ENCODE peak calls at places on chromosome 19, in nine cellular contexts. C is CD8-positive, alpha-beta memory T cell; A is SJSA1; Y is coronary artery; T is ascending aorta; F is right cardiac atrium; E is A549; K is SK-N-SH; Z is sigmoid colon. J is an unnamed sample.
A peak's percentile ranks its signal among the peaks of the same experiment; 100 is the strongest.

GRCh38 chr19:55345818-55346724 is 6.4 kb downstream of the KMT5C start:
- DNase-seq in C (no peak), A (no peak), Y (no peak), T (no peak), F (peak; percentile 79), E (peak; percentile 72), K (peak; percentile 51), Z (no peak), J (no peak)

GRCh38 chr19:14383898-14384669 is 2.8 kb downstream of the ADGRE5 start:
- DNase-seq in C (no peak), A (peak; percentile 62), Y (no peak), T (no peak), F (peak; percentile 56), E (no peak), K (no peak), Z (peak; percentile 84), J (no peak)

GRCh38 chr19:10193666-10194499 is 870 bp downstream of the DNMT1 start:
- DNase-seq in C (peak; percentile 5), A (peak; percentile 90), Y (peak; percentile 80), T (peak; percentile 63), F (peak; percentile 4), E (peak; percentile 6), K (no peak), Z (no peak), J (no peak)

GRCh38 chr19:5587071-5587455 is 19.3 kb upstream of the TINCR start:
- DNase-seq in C (no peak), A (no peak), Y (no peak), T (no peak), F (no peak), E (no peak), K (peak; percentile 45), Z (no peak), J (no peak)

GRCh38 chr19:52138614-52139290 is 986 bp downstream of the ZNF616 start:
- DNase-seq in C (no peak), A (no peak), Y (no peak), T (no peak), F (no peak), E (no peak), K (peak; percentile 61), Z (no peak), J (no peak)

GRCh38 chr19:54481326-54481930 is 8.3 kb upstream of the CDC42EP5 start:
- DNase-seq in C (no peak), A (peak; percentile 32), Y (no peak), T (no peak), F (no peak), E (peak; percentile 67), K (peak; percentile 65), Z (no peak), J (no peak)

GRCh38 chr19:20197747-20198146 is 30.7 kb downstream of the ZNF486 start:
- DNase-seq in C (no peak), A (no peak), Y (no peak), T (no peak), F (no peak), E (no peak), K (no peak), Z (no peak), J (no peak)

GRCh38 chr19:15101479-15102082 is 5.6 kb upstream of the SYDE1 start:
- DNase-seq in C (peak; percentile 36), A (no peak), Y (no peak), T (no peak), F (no peak), E (peak; percentile 48), K (peak; percentile 54), Z (no peak), J (no peak)

GRCh38 chr19:52665529-52665928 is 27.4 kb upstream of the ZNF83 start:
- DNase-seq in C (no peak), A (peak; percentile 7), Y (no peak), T (no peak), F (no peak), E (no peak), K (no peak), Z (no peak), J (no peak)

GRCh38 chr19:3785464-3785937 is 680 bp downstream of the MATK start:
- DNase-seq in C (peak; percentile 30), A (no peak), Y (no peak), T (no peak), F (no peak), E (no peak), K (no peak), Z (no peak), J (no peak)

GRCh38 chr19:1118999-1119398 is 15.2 kb downstream of the GPX4 start:
- DNase-seq in C (no peak), A (no peak), Y (no peak), T (no peak), F (peak; percentile 63), E (no peak), K (no peak), Z (peak; percentile 65), J (no peak)

GRCh38 chr19:10863107-10863700 is 8.1 kb upstream of the CARM1 start:
- DNase-seq in C (no peak), A (peak; percentile 50), Y (no peak), T (peak; percentile 83), F (peak; percentile 55), E (no peak), K (no peak), Z (no peak), J (no peak)

DNA sequence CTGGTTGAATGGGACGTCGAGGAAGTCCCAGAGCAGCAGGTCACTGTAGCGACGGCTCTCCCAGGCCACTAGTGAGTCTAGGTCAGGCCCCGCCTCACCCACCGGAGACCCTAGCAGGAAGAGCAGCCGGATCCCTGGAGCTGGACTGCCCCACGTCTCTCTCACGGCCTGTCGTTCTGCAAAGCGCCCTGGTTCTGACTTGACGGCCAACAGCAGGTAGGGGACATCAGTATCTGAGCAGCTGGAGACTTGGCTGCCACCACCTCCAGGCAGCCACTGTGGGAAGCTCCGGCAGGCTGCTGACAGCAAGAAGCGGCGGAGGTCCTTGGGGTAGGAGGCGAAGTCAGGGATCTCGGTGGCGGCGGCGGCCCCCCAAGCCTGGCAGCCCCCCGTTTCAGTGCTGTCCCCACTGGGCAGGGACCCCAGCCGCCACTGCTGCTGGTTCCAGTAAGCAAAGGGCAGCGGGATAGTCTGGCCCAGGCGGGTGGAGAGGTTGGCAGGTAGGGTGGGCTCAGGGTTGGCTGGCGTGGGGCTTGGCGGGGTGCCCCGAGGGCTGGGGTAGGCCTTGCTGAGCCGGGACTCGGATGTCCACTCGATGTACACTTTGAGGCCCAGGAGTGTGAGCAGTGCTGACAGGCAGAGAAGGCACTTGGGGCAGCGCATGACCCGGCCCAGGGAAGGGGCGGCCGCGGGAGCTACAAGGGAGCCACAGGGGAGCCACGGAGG is 895 bp downstream of the B3GNT8 start:
- DNase-seq in C (no peak), A (no peak), Y (no peak), T (no peak), F (peak; percentile 71), E (no peak), K (no peak), Z (no peak), J (no peak)
- H3K27ac ChIP-seq in C (no peak overlapping the region), A (no peak overlapping the region), Y (peak overlapping the region; percentile 89), T (peak overlapping the region; percentile 79), F (peak overlapping the region; percentile 78), E (no peak overlapping the region), K (no peak overlapping the region), Z (peak overlapping the region; percentile 82), J (no peak overlapping the region)

GRCh38 chr19:37928527-37929286 is 21.7 kb downstream of the SIPA1L3 start:
- DNase-seq in C (no peak), A (no peak), Y (no peak), T (no peak), F (no peak), E (peak; percentile 68), K (no peak), Z (no peak), J (no peak)
- H3K27ac ChIP-seq in C (no peak overlapping the region), A (no peak overlapping the region), Y (no peak overlapping the region), T (no peak overlapping the region), F (no peak overlapping the region), E (peak overlapping the region; percentile 32), K (no peak overlapping the region), Z (no peak overlapping the region), J (no peak overlapping the region)

GRCh38 chr19:16607819-16608218 is 20.2 kb downstream of the MED26 start:
- DNase-seq in C (no peak), A (no peak), Y (no peak), T (no peak), F (no peak), E (no peak), K (peak; percentile 12), Z (no peak), J (no peak)

GRCh38 chr19:16605115-16605514 is 22.9 kb downstream of the MED26 start:
- DNase-seq in C (no peak), A (no peak), Y (no peak), T (no peak), F (no peak), E (no peak), K (no peak), Z (no peak), J (no peak)

GRCh38 chr19:16604615-16605014 is 23.4 kb downstream of the MED26 start:
- DNase-seq in C (no peak), A (no peak), Y (no peak), T (no peak), F (no peak), E (no peak), K (no peak), Z (no peak), J (no peak)

GRCh38 chr19:16603090-16603489 is 24.9 kb downstream of the MED26 start:
- DNase-seq in C (no peak), A (no peak), Y (no peak), T (no peak), F (no peak), E (no peak), K (no peak), Z (no peak), J (no peak)

DNA sequence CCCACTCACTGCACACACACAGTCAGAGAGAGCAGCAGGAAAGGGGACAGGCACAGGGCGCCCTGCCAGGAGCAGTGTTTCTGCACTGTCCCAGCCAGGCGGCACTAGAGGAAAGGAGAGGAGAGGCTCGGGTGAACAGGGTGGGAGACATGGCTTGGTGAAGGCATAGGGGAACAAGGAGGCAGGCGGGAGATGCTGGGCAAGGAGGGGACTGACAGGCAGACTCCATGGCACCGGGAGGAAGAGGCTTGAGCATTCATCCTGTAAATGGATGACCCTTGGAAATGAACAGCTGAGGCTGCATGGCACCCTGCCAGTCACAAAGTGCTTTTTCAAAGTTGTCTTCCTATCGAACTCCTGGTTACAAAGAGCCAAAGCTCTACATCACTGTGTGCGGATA is 22.5 kb downstream of the MED26 start:
- DNase-seq in C (no peak), A (no peak), Y (no peak), T (no peak), F (peak; percentile 79), E (no peak), K (peak; percentile 38), Z (peak; percentile 78), J (no peak)
- H3K27ac ChIP-seq in C (no peak overlapping the region), A (no peak overlapping the region), Y (no peak overlapping the region), T (no peak overlapping the region), F (no peak overlapping the region), E (no peak overlapping the region), K (peak overlapping the region; percentile 2), Z (no peak overlapping the region), J (no peak overlapping the region)

GRCh38 chr19:48968813-48969218 is 3.7 kb downstream of the FTL start:
- DNase-seq in C (no peak), A (no peak), Y (no peak), T (no peak), F (no peak), E (peak; percentile 53), K (no peak), Z (peak; percentile 63), J (no peak)
- H3K27ac ChIP-seq in C (no peak overlapping the region), A (no peak overlapping the region), Y (peak overlapping the region; percentile 93), T (no peak overlapping the region), F (no peak overlapping the region), E (no peak overlapping the region), K (no peak overlapping the region), Z (peak overlapping the region; percentile 91), J (no peak overlapping the region)